ENCODE peak calls at places on chromosome 11, in four cellular contexts. T is choroid plexus epithelial cell, X is left ventricle myocardium inferior, A is lung. Y is an unnamed sample.

GRCh38 chr11:68904458-68904847 is 762 bp downstream of the IGHMBP2 start:
- DNase-seq in T (no peak), X (peak), A (peak), Y (peak)

GRCh38 chr11:111422494-111423249 is 43.6 kb upstream of the POU2AF1 start:
- DNase-seq in T (peak), A (peak), X (peak), Y (peak)

GRCh38 chr11:371716-372590 is 2.7 kb downstream of the B4GALNT4 start:
- DNase-seq in A (no peak), X (no peak), T (no peak), Y (no peak)

GRCh38 chr11:16909375-16910035 is 104.7 kb downstream of the PLEKHA7 start:
- DNase-seq in A (no peak), X (no peak), T (no peak), Y (no peak)

GRCh38 chr11:108559904-108560303 is 33.7 kb downstream of the EXPH5 start:
- DNase-seq in A (no peak), X (no peak), T (peak), Y (peak)

GRCh38 chr11:109819410-109819809 is 273.8 kb upstream of the ZC3H12C start:
- DNase-seq in X (no peak), T (no peak), A (no peak), Y (no peak)

GRCh38 chr11:32888805-32889204 is 3.8 kb upstream of the QSER1 start:
- DNase-seq in T (peak), X (no peak), A (no peak), Y (peak)

GRCh38 chr11:59755701-59756495 is 722 bp downstream of the STX3 start:
- DNase-seq in X (peak), T (peak), A (peak), Y (peak)

GRCh38 chr11:122717264-122717867 is 61.8 kb downstream of the UBASH3B start:
- DNase-seq in A (no peak), X (no peak), T (no peak), Y (no peak)

GRCh38 chr11:28756977-28757376 is 648.8 kb downstream of the METTL15 start:
- DNase-seq in A (no peak), X (no peak), T (peak), Y (peak)

GRCh38 chr11:123556633-123557032 is 97.8 kb downstream of the SCN3B start:
- DNase-seq in X (no peak), A (no peak), T (no peak), Y (no peak)

GRCh38 chr11:97965849-97966646 is 1054.7 kb upstream of the CNTN5 start:
- DNase-seq in T (peak), A (no peak), X (no peak), Y (peak)

GRCh38 chr11:73592640-73593039 is 5.3 kb downstream of the FAM168A start:
- DNase-seq in T (no peak), A (no peak), X (no peak), Y (no peak)

GRCh38 chr11:72579816-72580647 is 94.2 kb downstream of the PDE2A start:
- DNase-seq in X (no peak), A (no peak), T (no peak), Y (no peak)

GRCh38 chr11:94788396-94788795 is 20.2 kb downstream of the AMOTL1 start:
- DNase-seq in T (no peak), X (no peak), A (no peak), Y (no peak)

GRCh38 chr11:12876988-12877387 is 132.1 kb upstream of the RASSF10 start:
- DNase-seq in T (no peak), A (no peak), X (no peak), Y (no peak)

GRCh38 chr11:61679301-61679700 is 890 bp upstream of the DAGLA start:
- DNase-seq in A (no peak), X (no peak), T (peak), Y (no peak)

GRCh38 chr11:62908468-62909072 is 12.6 kb downstream of the CHRM1 start:
- DNase-seq in T (no peak), A (no peak), X (no peak), Y (no peak)

GRCh38 chr11:103862049-103862826 is 174.2 kb upstream of the DDI1 start:
- DNase-seq in X (no peak), T (no peak), A (no peak), Y (no peak)

GRCh38 chr11:101618691-101619090 is 34.9 kb upstream of the TRPC6 start:
- DNase-seq in A (no peak), X (no peak), T (no peak), Y (peak)

GRCh38 chr11:112363527-112363926 is 102.9 kb upstream of the PLET1 start:
- DNase-seq in T (peak), X (no peak), A (no peak), Y (peak)

GRCh38 chr11:17267576-17267975 is 9.0 kb upstream of the NUCB2 start:
- DNase-seq in X (no peak), A (no peak), T (peak), Y (peak)

GRCh38 chr11:44002191-44003093 is 45.3 kb upstream of the ACCSL start:
- DNase-seq in A (no peak), X (no peak), T (no peak), Y (no peak)

GRCh38 chr11:98736813-98737212 is 283.9 kb upstream of the CNTN5 start:
- DNase-seq in T (no peak), A (no peak), X (no peak), Y (no peak)

GRCh38 chr11:10484461-10485180 is 29.6 kb downstream of the AMPD3 start:
- DNase-seq in T (no peak), A (no peak), X (no peak), Y (no peak)

GRCh38 chr11:44909557-44909956 is 41.1 kb downstream of the TP53I11 start:
- DNase-seq in T (no peak), A (no peak), X (no peak), Y (no peak)

GRCh38 chr11:28269621-28270020 is 161.4 kb downstream of the METTL15 start:
- DNase-seq in X (no peak), A (no peak), T (no peak), Y (no peak)

DNA sequence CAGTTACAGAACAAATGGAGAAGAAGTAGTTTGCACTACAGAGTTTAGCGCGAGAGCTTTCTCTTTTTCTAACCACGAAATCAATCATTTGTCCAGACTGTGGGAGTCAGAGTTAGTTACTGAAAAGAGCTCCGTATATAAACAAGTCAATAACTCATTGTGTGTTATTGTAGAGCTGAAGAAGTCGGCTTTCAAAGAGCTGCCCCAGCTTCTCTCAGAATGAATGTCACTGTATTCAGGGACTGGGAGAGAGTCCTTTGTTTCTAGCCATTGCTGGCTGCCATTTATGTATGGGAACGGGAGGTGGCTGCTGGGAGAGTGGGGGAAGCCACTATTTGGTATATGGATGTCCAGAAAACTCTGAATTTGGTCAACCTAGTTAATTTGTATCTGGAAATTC is 227.7 kb downstream of the DCDC1 start:
- DNase-seq in T (no peak), A (no peak), X (no peak), Y (no peak)
- H3K4me3 ChIP-seq in T (no peak), A (no peak), X (no peak), Y (no peak)

GRCh38 chr11:3077846-3078440 is 20.7 kb upstream of the CARS1 start:
- DNase-seq in X (no peak), T (no peak), A (no peak), Y (no peak)
- TF ChIP-seq CTCF in X (no peak), T (no peak), A (no peak), Y (no peak)

GRCh38 chr11:118912742-118913410 is 12.8 kb downstream of the BCL9L start:
- DNase-seq in X (no peak), T (no peak), A (no peak), Y (no peak)
- H3K4me3 ChIP-seq in X (peak), T (no peak), A (no peak), Y (no peak)

GRCh38 chr11:45959851-45960250 is 37.4 kb downstream of the LARGE2 start:
- DNase-seq in T (no peak), A (no peak), X (no peak), Y (peak)
- TF ChIP-seq CTCF in T (no peak), A (no peak), X (no peak), Y (no peak)

GRCh38 chr11:114163231-114163631 is 103.7 kb downstream of the ZBTB16 start:
- DNase-seq in X (no peak), T (no peak), A (no peak), Y (peak)

GRCh38 chr11:114161486-114162250 is 102.2 kb downstream of the ZBTB16 start:
- DNase-seq in X (no peak), A (no peak), T (no peak), Y (no peak)

GRCh38 chr11:114164546-114164945 is 105.0 kb downstream of the ZBTB16 start:
- DNase-seq in A (no peak), T (no peak), X (no peak), Y (no peak)

GRCh38 chr11:114163830-114164401 is 104.4 kb downstream of the ZBTB16 start:
- DNase-seq in A (no peak), X (peak), T (peak), Y (peak)

DNA sequence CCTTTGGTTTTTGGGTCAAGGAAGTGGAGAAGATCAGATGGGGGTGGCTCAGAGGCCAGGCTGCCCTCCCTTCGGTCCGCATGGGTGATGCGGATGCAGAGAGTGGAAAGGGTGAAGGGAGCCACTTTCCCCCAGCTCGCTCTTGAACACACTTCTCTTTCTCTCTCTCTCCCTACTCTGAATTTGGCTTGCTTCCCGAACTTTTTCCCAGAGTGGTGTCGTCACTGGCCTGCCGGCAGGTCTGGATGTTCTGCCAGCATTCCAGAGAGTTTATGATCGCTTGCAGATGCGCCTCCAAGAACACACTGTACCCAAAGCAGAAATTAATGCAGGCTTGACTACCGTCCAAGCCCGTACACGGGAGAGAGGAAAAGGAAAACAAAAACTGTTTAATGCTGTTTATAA is 103.2 kb downstream of the ZBTB16 start:
- DNase-seq in T (peak), A (peak), X (peak), Y (peak)
- H3K4me3 ChIP-seq in T (no peak), A (no peak), X (peak), Y (no peak)